ENCODE peak calls at places on chromosome 3, in four cellular contexts. E is K562, Z is A549, I is HepG2. M is an unnamed sample.

GRCh38 chr3:156160653-156161052 is 40.3 kb downstream of the KCNAB1 start:
- DNase-seq in Z (no peak), I (no peak), E (no peak), M (no peak)

GRCh38 chr3:139318826-139319225 is 25.0 kb upstream of the MRPS22 start:
- DNase-seq in E (no peak), Z (no peak), I (no peak), M (no peak)

GRCh38 chr3:169744332-169745054 is 20.4 kb downstream of the TERC start:
- DNase-seq in I (no peak), E (no peak), Z (no peak), M (no peak)

GRCh38 chr3:115552007-115552406 is 71.3 kb upstream of the GAP43 start:
- DNase-seq in Z (no peak), E (no peak), I (no peak), M (no peak)

GRCh38 chr3:159252274-159252673 is 450.4 kb downstream of the MFSD1 start:
- DNase-seq in E (no peak), I (no peak), Z (no peak), M (no peak)

GRCh38 chr3:157572559-157573270 is 69.5 kb upstream of the VEPH1 start:
- DNase-seq in I (peak), E (peak), Z (peak), M (peak)

GRCh38 chr3:128936341-128936740 is 56.9 kb downstream of the ACAD9 start:
- DNase-seq in I (no peak), E (no peak), Z (no peak), M (no peak)

GRCh38 chr3:86708908-86709307 is 282.0 kb downstream of the VGLL3 start:
- DNase-seq in E (no peak), I (no peak), Z (no peak), M (peak)

GRCh38 chr3:17985658-17986392 is 243.4 kb upstream of the TBC1D5 start:
- DNase-seq in Z (no peak), E (no peak), I (no peak), M (no peak)

GRCh38 chr3:109050591-109051167 is 67.3 kb downstream of the MORC1 start:
- DNase-seq in I (peak), Z (peak), E (peak), M (no peak)

GRCh38 chr3:45064512-45065372 is 38.6 kb downstream of the CLEC3B start:
- DNase-seq in Z (no peak), I (no peak), E (peak), M (no peak)

GRCh38 chr3:33915796-33916589 is 117.6 kb downstream of the PDCD6IP start:
- DNase-seq in Z (peak), I (peak), E (no peak), M (peak)

DNA sequence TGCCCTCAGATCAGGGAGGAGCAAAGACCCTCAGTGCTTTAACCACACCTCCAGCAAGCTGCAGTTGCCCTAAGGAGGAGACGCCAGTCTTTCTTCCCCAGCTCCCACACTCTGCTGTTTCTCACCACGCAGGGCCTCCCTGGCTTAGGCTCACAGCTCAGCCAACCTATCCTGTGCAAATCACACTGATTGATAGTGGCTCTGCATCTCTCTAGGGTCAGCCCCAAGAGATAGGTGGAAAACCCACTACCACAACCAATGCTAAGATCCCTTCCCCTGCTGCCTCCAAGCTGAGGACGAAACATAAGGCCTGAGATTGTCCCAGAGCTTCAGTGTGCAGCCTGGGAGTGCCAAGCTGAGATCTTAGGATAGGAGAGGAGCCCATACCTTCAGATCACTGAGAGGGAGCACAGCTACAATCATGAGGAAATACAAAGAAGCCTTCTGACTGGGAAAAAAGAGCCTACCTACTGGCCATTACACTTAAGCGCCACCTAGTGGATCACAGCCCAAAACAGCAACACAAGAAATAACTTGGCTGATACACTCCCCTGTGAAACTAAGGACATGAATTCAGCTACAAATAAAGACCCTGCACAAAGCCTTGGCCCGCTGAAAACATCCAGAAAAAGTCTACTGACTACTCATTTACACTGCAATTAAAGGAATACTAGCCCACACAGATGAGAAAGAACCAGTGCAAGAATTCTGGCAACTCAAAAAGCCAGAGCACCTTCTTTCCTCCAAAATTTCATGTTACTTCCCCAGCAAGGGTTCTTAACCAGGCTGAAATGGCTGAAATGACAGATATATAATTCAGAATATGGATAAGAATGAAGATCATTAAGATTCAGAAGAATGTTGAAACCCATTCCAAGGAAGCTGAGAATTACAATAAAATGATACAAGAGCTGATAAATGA is 271.5 kb upstream of the DCBLD2 start:
- DNase-seq in I (peak), E (peak), Z (peak), M (peak)
- TF ChIP-seq NR3C1 in I (no peak), E (no peak), Z (no peak), M (no peak)

GRCh38 chr3:113174806-113175490 is 36.4 kb upstream of the BOC start:
- DNase-seq in I (no peak), Z (no peak), E (no peak), M (no peak)
- TF ChIP-seq NR3C1 in I (no peak), Z (no peak), E (no peak), M (no peak)

GRCh38 chr3:67940200-67940952 is 286.0 kb upstream of the SUCLG2 start:
- DNase-seq in Z (no peak), I (no peak), E (no peak), M (no peak)

GRCh38 chr3:67941433-67942030 is 287.1 kb upstream of the SUCLG2 start:
- DNase-seq in Z (no peak), I (no peak), E (no peak), M (no peak)

GRCh38 chr3:67943546-67943945 is 289.1 kb upstream of the SUCLG2 start:
- DNase-seq in E (no peak), Z (no peak), I (no peak), M (no peak)

DNA sequence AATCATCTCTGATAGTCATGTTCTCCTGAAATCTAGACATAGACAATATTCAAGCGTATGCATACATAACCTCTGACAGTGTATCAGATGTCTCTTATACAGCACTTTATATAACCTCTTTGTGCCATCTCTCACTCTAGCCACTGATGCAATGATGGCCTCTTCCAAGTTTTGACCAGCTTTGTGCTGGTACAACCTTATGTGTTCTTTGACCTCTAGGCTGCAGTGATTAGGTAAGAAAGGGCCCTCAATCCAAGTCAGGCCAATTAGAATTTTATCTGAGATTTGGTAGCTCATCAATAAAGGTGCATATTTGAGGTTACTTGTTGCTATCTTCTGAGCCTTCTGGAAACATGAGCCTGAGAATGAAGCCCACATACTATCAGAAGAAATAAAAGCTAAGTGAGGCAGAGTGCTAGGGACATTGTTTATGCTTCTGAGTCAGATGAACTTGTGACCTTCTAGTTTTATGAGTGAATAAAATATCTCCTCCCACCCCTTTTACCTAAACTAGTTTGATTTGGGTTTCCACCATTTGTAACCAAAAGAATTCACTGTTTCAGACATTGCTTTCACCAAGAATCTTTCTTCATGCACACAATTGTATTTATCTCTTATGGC is 283.2 kb upstream of the SUCLG2 start:
- DNase-seq in I (no peak), E (no peak), Z (no peak), M (no peak)
- TF ChIP-seq NR3C1 in I (no peak), E (no peak), Z (no peak), M (no peak)

GRCh38 chr3:61371123-61371522 is 119.9 kb upstream of the FHIT start:
- DNase-seq in E (peak), Z (peak), I (peak), M (peak)
- TF ChIP-seq NR3C1 in E (no peak), Z (no peak), I (no peak), M (no peak)

DNA sequence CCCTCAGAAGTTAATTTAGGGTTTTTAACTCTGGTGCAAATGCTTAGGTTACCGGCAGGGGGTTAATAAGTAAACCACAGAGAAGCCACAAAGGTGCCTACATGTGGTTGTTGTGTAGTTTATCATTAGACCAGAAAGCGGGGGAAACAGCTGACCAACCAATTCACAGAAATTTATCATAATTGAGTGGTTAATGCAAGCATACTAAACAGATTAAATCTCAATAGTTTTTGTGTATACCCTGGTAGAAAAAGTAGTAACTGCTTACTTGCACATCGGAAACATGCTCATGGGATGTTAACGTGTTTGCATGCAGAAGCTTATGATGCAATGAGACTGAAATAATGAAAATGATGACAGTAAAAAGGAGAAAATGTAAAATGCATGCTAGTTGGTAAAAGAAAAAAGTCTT is 316.0 kb downstream of the PTPRG start:
- DNase-seq in E (no peak), I (peak), Z (peak), M (no peak)
- TF ChIP-seq NR3C1 in E (no peak), I (no peak), Z (no peak), M (no peak)

M was measured in WTC11.